ENCODE peak calls at places on chromosomes 12 and 14, in seven cellular contexts. One of them, this sample, is unnamed. For H3K27me3, the result is how much of the 10 kb centered on the place peaks cover.

GRCh38 chr14:70988452-70988851 is 81.2 kb downstream of the PCNX1 start:
- DNase-seq in brain microvascular endothelial cell: no peak
- DNase-seq in GM23338: peak
- DNase-seq in HL-60: no peak
- DNase-seq in keratinocyte: no peak
- DNase-seq in cardiac muscle cell: no peak
- DNase-seq in transverse colon: no peak
- DNase-seq in this sample: no peak

GRCh38 chr14:106268013-106268727 is 741.8 kb downstream of the TMEM121 start:
- DNase-seq in GM23338: no peak
- DNase-seq in transverse colon: peak
- DNase-seq in cardiac muscle cell: no peak
- DNase-seq in brain microvascular endothelial cell: no peak
- DNase-seq in keratinocyte: no peak
- DNase-seq in HL-60: peak
- DNase-seq in this sample: no peak

GRCh38 chr12:53174881-53175491 is 5.5 kb upstream of the ZNF740 start:
- DNase-seq in HL-60: peak
- DNase-seq in keratinocyte: no peak
- DNase-seq in transverse colon: no peak
- DNase-seq in GM23338: peak
- DNase-seq in cardiac muscle cell: peak
- DNase-seq in brain microvascular endothelial cell: no peak
- DNase-seq in this sample: peak

GRCh38 chr14:90717916-90718315 is 98.3 kb downstream of the TTC7B start:
- DNase-seq in transverse colon: no peak
- DNase-seq in cardiac muscle cell: no peak
- DNase-seq in brain microvascular endothelial cell: peak
- DNase-seq in HL-60: no peak
- DNase-seq in GM23338: peak
- DNase-seq in keratinocyte: no peak
- DNase-seq in this sample: no peak

GRCh38 chr12:25009511-25010092 is 60.7 kb upstream of the BCAT1 start:
- DNase-seq in GM23338: no peak
- DNase-seq in brain microvascular endothelial cell: no peak
- DNase-seq in HL-60: no peak
- DNase-seq in keratinocyte: no peak
- DNase-seq in transverse colon: no peak
- DNase-seq in cardiac muscle cell: no peak
- DNase-seq in this sample: no peak

GRCh38 chr12:114406326-114407033 is 536 bp upstream of the TBX5 start:
- DNase-seq in brain microvascular endothelial cell: no peak
- DNase-seq in HL-60: no peak
- DNase-seq in cardiac muscle cell: peak
- DNase-seq in GM23338: peak
- DNase-seq in transverse colon: no peak
- DNase-seq in keratinocyte: no peak
- DNase-seq in this sample: no peak

GRCh38 chr12:47100146-47100545 is 20.4 kb upstream of the AMIGO2 start:
- DNase-seq in HL-60: no peak
- DNase-seq in keratinocyte: no peak
- DNase-seq in GM23338: no peak
- DNase-seq in transverse colon: no peak
- DNase-seq in cardiac muscle cell: no peak
- DNase-seq in brain microvascular endothelial cell: no peak
- DNase-seq in this sample: no peak

GRCh38 chr12:122250536-122250935 is 15.8 kb downstream of the VPS33A start:
- DNase-seq in transverse colon: no peak
- DNase-seq in GM23338: no peak
- DNase-seq in cardiac muscle cell: no peak
- DNase-seq in HL-60: no peak
- DNase-seq in keratinocyte: no peak
- DNase-seq in brain microvascular endothelial cell: no peak
- DNase-seq in this sample: no peak

GRCh38 chr12:89959188-89959587 is 250.6 kb upstream of the ATP2B1 start:
- DNase-seq in GM23338: no peak
- DNase-seq in transverse colon: no peak
- DNase-seq in keratinocyte: no peak
- DNase-seq in brain microvascular endothelial cell: no peak
- DNase-seq in cardiac muscle cell: no peak
- DNase-seq in HL-60: no peak
- DNase-seq in this sample: no peak

GRCh38 chr12:108425238-108425795 is 86.2 kb upstream of the CMKLR1 start:
- DNase-seq in transverse colon: no peak
- DNase-seq in cardiac muscle cell: no peak
- DNase-seq in HL-60: no peak
- DNase-seq in GM23338: peak
- DNase-seq in brain microvascular endothelial cell: no peak
- DNase-seq in keratinocyte: no peak
- DNase-seq in this sample: no peak

GRCh38 chr12:41205070-41205715 is 17.1 kb downstream of the PDZRN4 start:
- DNase-seq in brain microvascular endothelial cell: no peak
- DNase-seq in GM23338: no peak
- DNase-seq in cardiac muscle cell: no peak
- DNase-seq in transverse colon: no peak
- DNase-seq in HL-60: no peak
- DNase-seq in keratinocyte: no peak
- DNase-seq in this sample: no peak
- H3K4me3 ChIP-seq in brain microvascular endothelial cell: no peak
- H3K4me3 ChIP-seq in GM23338: no peak
- H3K4me3 ChIP-seq in cardiac muscle cell: no peak
- H3K4me3 ChIP-seq in transverse colon: no peak
- H3K4me3 ChIP-seq in HL-60: no peak
- H3K4me3 ChIP-seq in keratinocyte: no peak
- H3K4me3 ChIP-seq in this sample: no peak

GRCh38 chr14:104025481-104025975 is 60.0 kb upstream of the ASPG start:
- DNase-seq in GM23338: no peak
- DNase-seq in transverse colon: no peak
- DNase-seq in brain microvascular endothelial cell: no peak
- DNase-seq in HL-60: no peak
- DNase-seq in cardiac muscle cell: no peak
- DNase-seq in keratinocyte: no peak
- DNase-seq in this sample: no peak

GRCh38 chr14:104031384-104031783 is 54.1 kb upstream of the ASPG start:
- DNase-seq in HL-60: no peak
- DNase-seq in transverse colon: no peak
- DNase-seq in keratinocyte: no peak
- DNase-seq in brain microvascular endothelial cell: no peak
- DNase-seq in cardiac muscle cell: no peak
- DNase-seq in GM23338: no peak
- DNase-seq in this sample: no peak

GRCh38 chr14:104030958-104031357 is 54.5 kb upstream of the ASPG start:
- DNase-seq in transverse colon: no peak
- DNase-seq in HL-60: no peak
- DNase-seq in GM23338: no peak
- DNase-seq in keratinocyte: no peak
- DNase-seq in brain microvascular endothelial cell: no peak
- DNase-seq in cardiac muscle cell: no peak
- DNase-seq in this sample: no peak

GRCh38 chr14:104023325-104024055 is 62.0 kb upstream of the ASPG start:
- DNase-seq in brain microvascular endothelial cell: no peak
- DNase-seq in cardiac muscle cell: no peak
- DNase-seq in keratinocyte: no peak
- DNase-seq in transverse colon: no peak
- DNase-seq in HL-60: no peak
- DNase-seq in GM23338: no peak
- DNase-seq in this sample: no peak

GRCh38 chr14:104026024-104026423 is 59.5 kb upstream of the ASPG start:
- DNase-seq in keratinocyte: no peak
- DNase-seq in brain microvascular endothelial cell: no peak
- DNase-seq in GM23338: peak
- DNase-seq in HL-60: no peak
- DNase-seq in cardiac muscle cell: no peak
- DNase-seq in transverse colon: no peak
- DNase-seq in this sample: no peak
- TF ChIP-seq CTCF in keratinocyte: peak
- TF ChIP-seq CTCF in brain microvascular endothelial cell: peak
- TF ChIP-seq CTCF in GM23338: peak
- TF ChIP-seq CTCF in HL-60: no peak
- TF ChIP-seq CTCF in cardiac muscle cell: no peak
- TF ChIP-seq CTCF in transverse colon: no peak
- TF ChIP-seq CTCF in this sample: no peak

GRCh38 chr14:36519431-36520321 is at the start of gene NKX2-1:
- DNase-seq in GM23338: peak
- DNase-seq in cardiac muscle cell: no peak
- DNase-seq in transverse colon: no peak
- DNase-seq in HL-60: no peak
- DNase-seq in keratinocyte: no peak
- DNase-seq in brain microvascular endothelial cell: no peak
- DNase-seq in this sample: no peak

GRCh38 chr14:36518031-36518585 is 1.9 kb downstream of the NKX2-1 start:
- DNase-seq in brain microvascular endothelial cell: no peak
- DNase-seq in transverse colon: no peak
- DNase-seq in cardiac muscle cell: no peak
- DNase-seq in keratinocyte: no peak
- DNase-seq in GM23338: peak
- DNase-seq in HL-60: no peak
- DNase-seq in this sample: no peak

GRCh38 chr14:36517242-36518030 is 2.6 kb downstream of the NKX2-1 start:
- DNase-seq in cardiac muscle cell: no peak
- DNase-seq in GM23338: peak
- DNase-seq in transverse colon: no peak
- DNase-seq in keratinocyte: no peak
- DNase-seq in brain microvascular endothelial cell: no peak
- DNase-seq in HL-60: no peak
- DNase-seq in this sample: no peak

GRCh38 chr14:36516719-36517241 is 3.3 kb downstream of the NKX2-1 start:
- DNase-seq in brain microvascular endothelial cell: no peak
- DNase-seq in HL-60: no peak
- DNase-seq in GM23338: no peak
- DNase-seq in cardiac muscle cell: no peak
- DNase-seq in transverse colon: no peak
- DNase-seq in keratinocyte: no peak
- DNase-seq in this sample: no peak

DNA sequence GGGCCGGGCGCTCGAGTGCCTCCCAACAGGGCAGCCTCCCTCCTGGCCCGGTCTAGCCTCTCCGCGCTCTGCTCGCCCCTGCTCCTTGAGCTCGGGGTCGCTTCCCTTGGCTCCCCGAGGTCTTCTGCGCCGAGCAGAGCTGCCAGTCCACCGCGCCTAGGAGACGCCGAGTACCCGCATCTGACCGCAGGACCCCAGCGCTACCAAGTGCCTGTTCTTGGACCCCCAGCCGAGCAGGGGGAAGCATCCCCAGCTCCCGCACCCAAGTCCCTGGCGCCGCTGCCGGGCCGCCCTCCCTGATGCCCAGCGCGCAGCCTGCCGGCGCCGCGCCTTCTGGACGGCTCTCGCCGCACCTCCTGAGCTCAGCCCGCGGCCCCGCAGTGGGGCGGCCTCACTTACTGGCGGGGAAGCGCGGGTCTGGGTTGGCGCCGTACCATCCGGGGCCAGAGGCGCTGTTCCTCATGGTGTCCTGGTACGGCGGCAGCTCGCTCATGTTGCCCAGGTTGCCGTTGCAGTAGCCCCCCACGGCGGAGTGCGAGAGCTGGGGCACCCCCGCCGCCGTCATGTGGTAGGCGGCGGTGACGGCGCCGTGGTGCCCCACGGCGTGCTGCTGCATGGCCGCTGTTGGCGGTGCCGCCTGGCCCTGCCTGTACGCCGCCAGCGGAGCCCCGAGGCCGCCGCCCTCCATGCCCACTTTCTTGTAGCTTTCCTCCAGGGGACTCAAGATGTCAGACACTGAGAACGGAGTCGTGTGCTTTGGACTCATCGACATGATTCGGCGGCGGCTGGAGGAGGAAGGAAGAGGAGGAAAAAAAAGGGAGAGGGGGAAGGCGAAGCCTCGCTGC is 1.2 kb downstream of the NKX2-1 start:
- DNase-seq in cardiac muscle cell: no peak
- DNase-seq in keratinocyte: no peak
- DNase-seq in HL-60: no peak
- DNase-seq in brain microvascular endothelial cell: no peak
- DNase-seq in transverse colon: no peak
- DNase-seq in GM23338: peak
- DNase-seq in this sample: no peak
- H3K27me3 ChIP-seq in cardiac muscle cell: half or more
- H3K27me3 ChIP-seq in keratinocyte: half or more
- H3K27me3 ChIP-seq in HL-60: half or more
- H3K27me3 ChIP-seq in brain microvascular endothelial cell: half or more
- H3K27me3 ChIP-seq in transverse colon: half or more
- H3K27me3 ChIP-seq in GM23338: half or more
- H3K27me3 ChIP-seq in this sample: under half

GRCh38 chr12:132618683-132619043 is at the start of gene P2RX2:
- DNase-seq in transverse colon: no peak
- DNase-seq in brain microvascular endothelial cell: no peak
- DNase-seq in HL-60: no peak
- DNase-seq in GM23338: peak
- DNase-seq in keratinocyte: no peak
- DNase-seq in cardiac muscle cell: no peak
- DNase-seq in this sample: no peak
- H3K4me3 ChIP-seq in transverse colon: peak
- H3K4me3 ChIP-seq in brain microvascular endothelial cell: no peak
- H3K4me3 ChIP-seq in HL-60: no peak
- H3K4me3 ChIP-seq in GM23338: peak
- H3K4me3 ChIP-seq in keratinocyte: no peak
- H3K4me3 ChIP-seq in cardiac muscle cell: peak
- H3K4me3 ChIP-seq in this sample: no peak

This sample was measured in bronchial epithelial cell.